ENCODE peak calls at places on chromosomes 4 and X, in six cellular contexts. D, V, T, L, O and X are unnamed samples.
A peak's percentile ranks its signal among the peaks of the same experiment; 100 is the strongest.

GRCh38 chr4:8021796-8022195 is 82.1 kb upstream of the AFAP1 start:
- DNase-seq in D (no peak), V (no peak), T (no peak), L (no peak), O (no peak), X (no peak)

GRCh38 chr4:6011686-6012085 is 6.5 kb downstream of the C4orf50 start:
- DNase-seq in D (peak; percentile 79), V (peak; percentile 59), T (no peak), L (no peak), O (no peak), X (no peak)

GRCh38 chr4:153523941-153524386 is 57.8 kb downstream of the TMEM131L start:
- DNase-seq in D (no peak), V (no peak), T (no peak), L (no peak), O (no peak), X (no peak)

GRCh38 chr4:145293658-145294057 is 113.3 kb upstream of the OTUD4 start:
- DNase-seq in D (no peak), V (no peak), T (no peak), L (no peak), O (no peak), X (no peak)

GRCh38 chr4:138870739-138871633 is 144.6 kb upstream of the NOCT start:
- DNase-seq in D (peak; percentile 53), V (no peak), T (peak; percentile 79), L (peak; percentile 63), O (peak; percentile 61), X (peak; percentile 86)

GRCh38 chr4:74279716-74280115 is 28.6 kb upstream of the EPGN start:
- DNase-seq in D (no peak), V (no peak), T (no peak), L (no peak), O (no peak), X (no peak)

GRCh38 chrX:129115104-129115503 is 408.2 kb downstream of the SMARCA1 start:
- DNase-seq in D (peak; percentile 35), V (no peak), T (peak; percentile 54), L (no peak), O (peak; percentile 20), X (peak; percentile 81)

GRCh38 chr4:110198472-110199419 is at the start of gene ELOVL6:
- DNase-seq in D (peak; percentile 83), V (peak; percentile 66), T (peak; percentile 92), L (peak; percentile 48), O (peak; percentile 57), X (peak; percentile 90)

GRCh38 chr4:15677507-15677988 is 4.1 kb upstream of the FAM200B start:
- DNase-seq in D (no peak), V (no peak), T (no peak), L (peak; percentile 45), O (no peak), X (no peak)

GRCh38 chrX:148577711-148578110 is 77.3 kb downstream of the AFF2 start:
- DNase-seq in D (no peak), V (no peak), T (no peak), L (no peak), O (no peak), X (no peak)

GRCh38 chrX:22538581-22538980 is 265.9 kb downstream of the CBLL2 start:
- DNase-seq in D (no peak), V (no peak), T (no peak), L (no peak), O (no peak), X (no peak)

GRCh38 chr4:54050214-54050904 is 14.0 kb downstream of the CHIC2 start:
- DNase-seq in D (no peak), V (no peak), T (no peak), L (no peak), O (no peak), X (no peak)

GRCh38 chr4:985123-985830 is 1.6 kb upstream of the IDUA start:
- DNase-seq in D (peak; percentile 54), V (peak; percentile 90), T (peak; percentile 75), L (no peak), O (no peak), X (peak; percentile 69)

GRCh38 chr4:53676402-53676871 is 85.2 kb upstream of the LNX1 start:
- DNase-seq in D (no peak), V (no peak), T (no peak), L (no peak), O (no peak), X (peak; percentile 96)

GRCh38 chr4:85166318-85166717 is 199.8 kb upstream of the WDFY3 start:
- DNase-seq in D (no peak), V (no peak), T (no peak), L (no peak), O (no peak), X (no peak)

GRCh38 chr4:148376151-148376550 is 66.1 kb downstream of the NR3C2 start:
- DNase-seq in D (peak; percentile 67), V (no peak), T (no peak), L (peak; percentile 43), O (no peak), X (no peak)

GRCh38 chrX:107117993-107118321 is 665 bp downstream of the RBM41 start:
- DNase-seq in D (peak; percentile 30), V (no peak), T (no peak), L (no peak), O (no peak), X (no peak)

GRCh38 chr4:3463556-3464348 is 646 bp downstream of the DOK7 start:
- DNase-seq in D (no peak), V (no peak), T (no peak), L (no peak), O (no peak), X (no peak)

GRCh38 chrX:40853816-40854123 is 118.4 kb upstream of the MED14 start:
- DNase-seq in D (no peak), V (no peak), T (no peak), L (no peak), O (no peak), X (no peak)

GRCh38 chr4:7328913-7329638 is 105.7 kb downstream of the PSAPL1 start:
- DNase-seq in D (no peak), V (peak; percentile 71), T (no peak), L (no peak), O (no peak), X (no peak)

GRCh38 chr4:20809796-20810195 is 109.5 kb downstream of the PACRGL start:
- DNase-seq in D (no peak), V (peak; percentile 53), T (no peak), L (peak; percentile 15), O (peak; percentile 2), X (peak; percentile 18)

GRCh38 chrX:50081282-50081955 is 119.4 kb downstream of the AKAP4 start:
- DNase-seq in D (no peak), V (peak; percentile 62), T (no peak), L (no peak), O (peak; percentile 42), X (peak; percentile 49)

GRCh38 chr4:5980436-5981155 is 37.6 kb downstream of the C4orf50 start:
- DNase-seq in D (no peak), V (no peak), T (peak; percentile 15), L (no peak), O (no peak), X (no peak)

GRCh38 chrX:68994135-68994882 is 165.5 kb downstream of the EFNB1 start:
- DNase-seq in D (no peak), V (no peak), T (no peak), L (no peak), O (peak; percentile 27), X (no peak)

GRCh38 chr4:163107754-163108153 is 58.9 kb downstream of the NAF1 start:
- DNase-seq in D (peak; percentile 16), V (no peak), T (no peak), L (no peak), O (no peak), X (peak; percentile 33)

GRCh38 chr4:86685401-86685800 is 91.3 kb downstream of the PTPN13 start:
- DNase-seq in D (no peak), V (no peak), T (no peak), L (no peak), O (no peak), X (no peak)

GRCh38 chr4:123340381-123340701 is 56.3 kb upstream of the SPRY1 start:
- DNase-seq in D (no peak), V (no peak), T (no peak), L (no peak), O (no peak), X (no peak)

GRCh38 chrX:152901816-152902501 is 4.1 kb downstream of the ZNF185 start:
- DNase-seq in D (no peak), V (no peak), T (peak; percentile 44), L (no peak), O (no peak), X (peak; percentile 12)

GRCh38 chrX:139795196-139795595 is 87.2 kb upstream of the MCF2 start:
- DNase-seq in D (no peak), V (no peak), T (no peak), L (no peak), O (no peak), X (no peak)